ENCODE peak calls at places on chromosomes 16 and 17, in six cellular contexts. One of them, this sample, is unnamed.

GRCh38 chr16:84503751-84504395 is 586 bp downstream of the MEAK7 start:
- DNase-seq in KBM-7: no peak
- DNase-seq in adrenal gland: peak
- DNase-seq in CD4-positive, alpha-beta T cell: no peak
- DNase-seq in iPS-NIHi11: no peak
- DNase-seq in transverse colon: no peak
- DNase-seq in this sample: peak

GRCh38 chr16:86356804-86357203 is 153.5 kb upstream of the FOXF1 start:
- DNase-seq in KBM-7: no peak
- DNase-seq in transverse colon: no peak
- DNase-seq in iPS-NIHi11: no peak
- DNase-seq in adrenal gland: no peak
- DNase-seq in CD4-positive, alpha-beta T cell: no peak
- DNase-seq in this sample: no peak

GRCh38 chr16:83660282-83660681 is 147.5 kb upstream of the HSBP1 start:
- DNase-seq in adrenal gland: no peak
- DNase-seq in transverse colon: no peak
- DNase-seq in iPS-NIHi11: no peak
- DNase-seq in CD4-positive, alpha-beta T cell: no peak
- DNase-seq in KBM-7: no peak
- DNase-seq in this sample: no peak

GRCh38 chr17:53344778-53345177 is 477.9 kb upstream of the KIF2B start:
- DNase-seq in CD4-positive, alpha-beta T cell: no peak
- DNase-seq in adrenal gland: no peak
- DNase-seq in KBM-7: no peak
- DNase-seq in transverse colon: no peak
- DNase-seq in iPS-NIHi11: no peak
- DNase-seq in this sample: no peak

GRCh38 chr17:68052810-68053209 is 17.3 kb downstream of the KPNA2 start:
- DNase-seq in adrenal gland: no peak
- DNase-seq in transverse colon: no peak
- DNase-seq in KBM-7: no peak
- DNase-seq in iPS-NIHi11: no peak
- DNase-seq in CD4-positive, alpha-beta T cell: no peak
- DNase-seq in this sample: no peak

GRCh38 chr16:11783319-11784047 is 13.6 kb downstream of the ZC3H7A start:
- DNase-seq in CD4-positive, alpha-beta T cell: peak
- DNase-seq in KBM-7: peak
- DNase-seq in iPS-NIHi11: no peak
- DNase-seq in adrenal gland: no peak
- DNase-seq in transverse colon: no peak
- DNase-seq in this sample: peak

GRCh38 chr17:60525347-60525623 is 757 bp downstream of the APPBP2 start:
- DNase-seq in iPS-NIHi11: no peak
- DNase-seq in CD4-positive, alpha-beta T cell: no peak
- DNase-seq in adrenal gland: peak
- DNase-seq in transverse colon: no peak
- DNase-seq in KBM-7: no peak
- DNase-seq in this sample: peak

GRCh38 chr17:65447823-65448222 is 113.6 kb downstream of the AXIN2 start:
- DNase-seq in transverse colon: no peak
- DNase-seq in CD4-positive, alpha-beta T cell: no peak
- DNase-seq in adrenal gland: no peak
- DNase-seq in iPS-NIHi11: no peak
- DNase-seq in KBM-7: no peak
- DNase-seq in this sample: no peak

GRCh38 chr16:85396879-85397871 is 215.9 kb upstream of the GSE1 start:
- DNase-seq in CD4-positive, alpha-beta T cell: no peak
- DNase-seq in iPS-NIHi11: no peak
- DNase-seq in adrenal gland: peak
- DNase-seq in transverse colon: no peak
- DNase-seq in KBM-7: no peak
- DNase-seq in this sample: no peak

GRCh38 chr17:79921411-79922160 is 82.3 kb upstream of the CBX4 start:
- DNase-seq in iPS-NIHi11: no peak
- DNase-seq in transverse colon: peak
- DNase-seq in CD4-positive, alpha-beta T cell: no peak
- DNase-seq in KBM-7: no peak
- DNase-seq in adrenal gland: no peak
- DNase-seq in this sample: no peak

GRCh38 chr17:9936075-9936474 is 31.0 kb upstream of the RCVRN start:
- DNase-seq in iPS-NIHi11: no peak
- DNase-seq in KBM-7: no peak
- DNase-seq in CD4-positive, alpha-beta T cell: no peak
- DNase-seq in transverse colon: no peak
- DNase-seq in adrenal gland: no peak
- DNase-seq in this sample: no peak

GRCh38 chr16:58025351-58026138 is at the start of gene MMP15:
- DNase-seq in iPS-NIHi11: peak
- DNase-seq in CD4-positive, alpha-beta T cell: peak
- DNase-seq in transverse colon: peak
- DNase-seq in adrenal gland: peak
- DNase-seq in KBM-7: peak
- DNase-seq in this sample: peak

GRCh38 chr16:87964049-87964448 is 12.8 kb downstream of the BANP start:
- DNase-seq in CD4-positive, alpha-beta T cell: no peak
- DNase-seq in KBM-7: no peak
- DNase-seq in adrenal gland: no peak
- DNase-seq in iPS-NIHi11: no peak
- DNase-seq in transverse colon: no peak
- DNase-seq in this sample: no peak

GRCh38 chr17:1577186-1577585 is 14.6 kb upstream of the PITPNA start:
- DNase-seq in CD4-positive, alpha-beta T cell: no peak
- DNase-seq in transverse colon: peak
- DNase-seq in KBM-7: peak
- DNase-seq in iPS-NIHi11: peak
- DNase-seq in adrenal gland: peak
- DNase-seq in this sample: peak

GRCh38 chr16:1514507-1514906 is 19.0 kb upstream of the TMEM204 start:
- DNase-seq in iPS-NIHi11: no peak
- DNase-seq in adrenal gland: no peak
- DNase-seq in KBM-7: no peak
- DNase-seq in transverse colon: no peak
- DNase-seq in CD4-positive, alpha-beta T cell: no peak
- DNase-seq in this sample: no peak

GRCh38 chr17:37847811-37848331 is 76.3 kb upstream of the TBC1D3K start:
- DNase-seq in adrenal gland: no peak
- DNase-seq in iPS-NIHi11: no peak
- DNase-seq in CD4-positive, alpha-beta T cell: no peak
- DNase-seq in transverse colon: no peak
- DNase-seq in KBM-7: no peak
- DNase-seq in this sample: no peak

GRCh38 chr17:37848690-37849616 is 75.3 kb upstream of the TBC1D3K start:
- DNase-seq in iPS-NIHi11: no peak
- DNase-seq in CD4-positive, alpha-beta T cell: no peak
- DNase-seq in adrenal gland: peak
- DNase-seq in transverse colon: no peak
- DNase-seq in KBM-7: peak
- DNase-seq in this sample: peak

GRCh38 chr16:56609463-56609921 is 1.1 kb downstream of the MT2A start:
- DNase-seq in adrenal gland: peak
- DNase-seq in transverse colon: peak
- DNase-seq in KBM-7: peak
- DNase-seq in iPS-NIHi11: no peak
- DNase-seq in CD4-positive, alpha-beta T cell: peak
- DNase-seq in this sample: peak

GRCh38 chr17:18859256-18859655 is 1.3 kb downstream of the PRPSAP2 start:
- DNase-seq in iPS-NIHi11: no peak
- DNase-seq in transverse colon: no peak
- DNase-seq in KBM-7: peak
- DNase-seq in CD4-positive, alpha-beta T cell: no peak
- DNase-seq in adrenal gland: no peak
- DNase-seq in this sample: peak

GRCh38 chr16:14372471-14372870 is 257.6 kb downstream of the PARN start:
- DNase-seq in CD4-positive, alpha-beta T cell: no peak
- DNase-seq in iPS-NIHi11: peak
- DNase-seq in transverse colon: no peak
- DNase-seq in KBM-7: no peak
- DNase-seq in adrenal gland: no peak
- DNase-seq in this sample: no peak

GRCh38 chr17:59766486-59766885 is 59.0 kb downstream of the VMP1 start:
- DNase-seq in adrenal gland: no peak
- DNase-seq in transverse colon: no peak
- DNase-seq in iPS-NIHi11: no peak
- DNase-seq in CD4-positive, alpha-beta T cell: no peak
- DNase-seq in KBM-7: no peak
- DNase-seq in this sample: peak

This sample was measured in adipocyte.